ENCODE peak calls at places on chromosome 7, in five cellular contexts. I is HEK293T, D is GM12878, X is HepG2, E is K562. K is an unnamed sample.

GRCh38 chr7:26653430-26653911 is 210.9 kb downstream of the SKAP2 start:
- DNase-seq in E (no peak), D (no peak), I (peak; percentile 22), X (no peak), K (no peak)

GRCh38 chr7:155542276-155542675 is 4.1 kb downstream of the CNPY1 start:
- DNase-seq in X (no peak), I (no peak), D (no peak), E (no peak), K (no peak)

GRCh38 chr7:92697012-92697411 is 106.8 kb upstream of the FAM133B start:
- DNase-seq in X (no peak), E (no peak), I (no peak), D (no peak), K (no peak)

GRCh38 chr7:64619705-64620104 is 46.2 kb upstream of the ZNF107 start:
- DNase-seq in D (no peak), I (no peak), E (no peak), X (no peak), K (no peak)

GRCh38 chr7:28410628-28411578 is 1.4 kb upstream of the CREB5 start:
- DNase-seq in E (no peak), D (no peak), I (peak; percentile 74), X (no peak), K (peak; percentile 57)

GRCh38 chr7:12458520-12459131 is 55.0 kb upstream of the VWDE start:
- DNase-seq in X (peak; percentile 28), E (peak; percentile 71), I (peak; percentile 49), D (no peak), K (peak; percentile 68)

GRCh38 chr7:40572810-40573470 is 438.1 kb downstream of the SUGCT start:
- DNase-seq in D (no peak), I (no peak), E (no peak), X (no peak), K (no peak)

GRCh38 chr7:84085147-84085546 is 109.4 kb downstream of the SEMA3A start:
- DNase-seq in E (no peak), X (peak; percentile 53), D (no peak), I (no peak), K (no peak)

GRCh38 chr7:146232604-146233003 is 116.0 kb downstream of the CNTNAP2 start:
- DNase-seq in E (no peak), D (no peak), X (no peak), I (no peak), K (no peak)

GRCh38 chr7:128304212-128304611 is 39.5 kb downstream of the RBM28 start:
- DNase-seq in E (no peak), I (no peak), X (no peak), D (no peak), K (no peak)

GRCh38 chr7:104963991-104964385 is 50.0 kb upstream of the KMT2E start:
- DNase-seq in X (peak; percentile 88), D (no peak), I (no peak), E (peak; percentile 76), K (no peak)

GRCh38 chr7:44575054-44575453 is 1.3 kb upstream of the DDX56 start:
- DNase-seq in D (no peak), E (no peak), I (no peak), X (no peak), K (no peak)

GRCh38 chr7:95607477-95608010 is 11.2 kb upstream of the PDK4 start:
- DNase-seq in D (no peak), X (no peak), I (no peak), E (no peak), K (no peak)

GRCh38 chr7:116952640-116953371 is 495 bp upstream of the ST7 start:
- DNase-seq in I (peak; percentile 46), D (no peak), X (peak; percentile 62), E (peak; percentile 84), K (peak; percentile 54)
- TF ChIP-seq FOXM1 in I (no peak), D (no peak), X (no peak), E (peak; percentile 44), K (no peak)

GRCh38 chr7:100785878-100786277 is 41.4 kb downstream of the EPHB4 start:
- DNase-seq in X (no peak), D (no peak), E (no peak), I (no peak), K (no peak)
- TF ChIP-seq FOXM1 in X (no peak), D (no peak), E (no peak), I (no peak), K (no peak)

GRCh38 chr7:141158562-141158961 is 84.7 kb downstream of the TMEM178B start:
- DNase-seq in E (peak; percentile 9), X (no peak), I (no peak), D (peak; percentile 34), K (no peak)
- TF ChIP-seq FOXM1 in E (no peak), X (no peak), I (no peak), D (no peak), K (no peak)

GRCh38 chr7:23597908-23598224 is 684 bp downstream of the CCDC126 start:
- DNase-seq in I (no peak), D (no peak), E (no peak), X (no peak), K (no peak)

GRCh38 chr7:23597064-23597907 is at the start of gene CCDC126:
- DNase-seq in D (peak; percentile 57), E (peak; percentile 95), X (peak; percentile 83), I (peak; percentile 92), K (peak; percentile 98)

GRCh38 chr7:23594879-23595604 is 2.1 kb upstream of the CCDC126 start:
- DNase-seq in E (peak; percentile 40), I (no peak), D (peak; percentile 98), X (peak; percentile 70), K (no peak)

GRCh38 chr7:23590529-23590928 is 6.7 kb upstream of the CCDC126 start:
- DNase-seq in X (no peak), E (no peak), D (no peak), I (no peak), K (no peak)

DNA sequence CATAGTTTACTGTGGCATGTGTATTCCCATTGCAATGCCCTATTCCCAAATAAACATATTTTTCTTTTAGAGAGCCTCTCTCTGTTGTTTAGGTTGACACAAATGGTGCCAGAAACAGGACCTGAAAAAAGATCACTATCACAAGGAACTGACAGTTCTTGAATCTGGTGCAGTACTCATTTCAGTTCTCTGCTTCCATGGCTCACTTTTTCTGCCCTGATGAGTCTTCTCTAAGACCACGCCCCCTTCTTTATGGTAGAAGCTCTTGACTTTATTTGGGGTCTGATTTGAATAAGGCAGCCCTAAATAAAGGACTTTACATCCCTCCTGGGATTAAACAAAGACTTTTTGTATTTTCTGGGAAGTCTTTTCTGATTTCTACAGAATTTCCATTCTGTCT is 3.5 kb upstream of the CCDC126 start:
- DNase-seq in E (no peak), I (no peak), D (no peak), X (no peak), K (no peak)
- TF ChIP-seq FOXM1 in E (no peak), I (no peak), D (no peak), X (no peak), K (no peak)

DNA sequence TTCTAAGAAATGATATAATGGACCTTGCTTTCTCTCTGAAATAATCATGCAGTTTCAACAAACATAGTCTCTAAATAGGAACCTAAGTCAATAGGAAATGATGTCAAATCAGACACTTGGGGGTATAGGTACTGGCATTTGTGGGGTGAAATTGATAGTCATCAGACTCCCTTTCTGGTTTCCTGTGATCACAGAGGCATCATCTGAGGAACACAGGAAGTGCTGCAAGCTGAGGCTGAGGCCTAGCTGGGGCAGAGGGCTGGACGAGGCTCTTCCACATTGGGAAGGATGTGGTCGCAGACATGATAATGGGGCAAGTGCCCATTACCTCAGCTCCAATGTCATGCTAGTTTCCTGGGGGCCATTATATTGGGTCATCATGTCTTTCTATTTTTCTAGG is 33.5 kb upstream of the TARP start:
- DNase-seq in E (no peak), D (no peak), X (no peak), I (no peak), K (no peak)
- TF ChIP-seq FOXM1 in E (no peak), D (no peak), X (no peak), I (no peak), K (no peak)

GRCh38 chr7:110522751-110523200 is 568.2 kb upstream of the LRRN3 start:
- DNase-seq in I (no peak), D (no peak), X (peak; percentile 96), E (no peak), K (peak; percentile 50)
- TF ChIP-seq FOXM1 in I (no peak), D (no peak), X (no peak), E (no peak), K (no peak)

GRCh38 chr7:5211730-5212482 is 21.9 kb downstream of the WIPI2 start:
- DNase-seq in I (no peak), E (no peak), D (no peak), X (no peak), K (no peak)
- TF ChIP-seq FOXM1 in I (no peak), E (no peak), D (no peak), X (no peak), K (no peak)